ENCODE peak calls at places on chromosomes 13 and 19, in four cellular contexts. A, V, X and W are unnamed samples.

GRCh38 chr13:95643814-95644598 is 500 bp downstream of the DZIP1 start:
- DNase-seq in V (no peak), X (no peak), A (peak; percentile 36), W (no peak)

GRCh38 chr19:12133069-12133468 is 7.1 kb downstream of the ZNF20 start:
- DNase-seq in X (no peak), V (no peak), A (no peak), W (no peak)

GRCh38 chr19:1084024-1084868 is 10.9 kb downstream of the POLR2E start:
- DNase-seq in A (no peak), X (no peak), V (no peak), W (no peak)

GRCh38 chr19:29836409-29836825 is 24.6 kb downstream of the CCNE1 start:
- DNase-seq in V (no peak), X (no peak), A (no peak), W (no peak)

GRCh38 chr19:12767150-12767549 is 8.2 kb downstream of the HOOK2 start:
- DNase-seq in V (no peak), A (no peak), X (no peak), W (no peak)

GRCh38 chr13:46659413-46660065 is 106.6 kb downstream of the LRCH1 start:
- DNase-seq in A (no peak), V (no peak), X (no peak), W (no peak)

GRCh38 chr19:17873661-17874422 is 2.1 kb downstream of the SLC5A5 start:
- DNase-seq in V (no peak), A (no peak), X (no peak), W (no peak)

GRCh38 chr13:40371531-40372125 is 294.8 kb downstream of the FOXO1 start:
- DNase-seq in A (no peak), X (no peak), V (no peak), W (no peak)

GRCh38 chr19:34925278-34925855 is 1.3 kb upstream of the ZNF30 start:
- DNase-seq in V (no peak), X (no peak), A (no peak), W (no peak)

GRCh38 chr13:110448230-110448629 is 113.3 kb downstream of the RAB20 start:
- DNase-seq in X (no peak), A (peak; percentile 81), V (no peak), W (no peak)

GRCh38 chr19:53896682-53897081 is 12.4 kb upstream of the CACNG7 start:
- DNase-seq in V (no peak), A (no peak), X (no peak), W (no peak)

GRCh38 chr19:50461066-50461875 is 15.0 kb upstream of the EMC10 start:
- DNase-seq in V (peak; percentile 45), A (peak; percentile 56), X (no peak), W (peak; percentile 30)

GRCh38 chr13:23808803-23809202 is 80.4 kb downstream of the MIPEP start:
- DNase-seq in A (no peak), X (no peak), V (no peak), W (no peak)

GRCh38 chr13:32309812-32310706 is 5.1 kb downstream of the ZAR1L start:
- DNase-seq in X (peak; percentile 34), A (peak; percentile 67), V (no peak), W (peak; percentile 39)

GRCh38 chr19:8126511-8126910 is 22.9 kb downstream of the FBN3 start:
- DNase-seq in A (no peak), X (no peak), V (no peak), W (no peak)

GRCh38 chr13:109369357-109370052 is 416.9 kb downstream of the IRS2 start:
- DNase-seq in A (no peak), X (no peak), V (no peak), W (no peak)

GRCh38 chr13:109695402-109696190 is 90.8 kb downstream of the IRS2 start:
- DNase-seq in V (no peak), X (no peak), A (no peak), W (no peak)

GRCh38 chr19:48249502-48250014 is 6.2 kb downstream of the CARD8 start:
- DNase-seq in X (peak; percentile 72), A (no peak), V (no peak), W (no peak)

GRCh38 chr19:35347171-35347929 is at the start of gene FFAR1:
- DNase-seq in V (no peak), X (no peak), A (no peak), W (no peak)

GRCh38 chr13:44437356-44438233 is 64.0 kb downstream of the SERP2 start:
- DNase-seq in X (no peak), V (no peak), A (peak; percentile 44), W (no peak)

GRCh38 chr13:85095887-85096286 is 703.3 kb downstream of the SLITRK6 start:
- DNase-seq in V (no peak), X (no peak), A (no peak), W (no peak)

GRCh38 chr19:38304866-38305429 is 897 bp downstream of the C19orf33 start:
- DNase-seq in V (no peak), A (no peak), X (peak; percentile 88), W (no peak)

GRCh38 chr13:83449666-83450395 is 432.4 kb downstream of the SLITRK1 start:
- DNase-seq in A (peak; percentile 58), V (no peak), X (no peak), W (peak; percentile 8)

GRCh38 chr19:34416021-34416545 is 11.9 kb downstream of the PDCD2L start:
- DNase-seq in V (peak; percentile 9), A (no peak), X (no peak), W (no peak)

GRCh38 chr13:66076417-66076816 is 1153.7 kb downstream of the PCDH9 start:
- DNase-seq in A (peak; percentile 1), V (no peak), X (no peak), W (no peak)

GRCh38 chr13:110726726-110727125 is 13.2 kb downstream of the ING1 start:
- DNase-seq in V (no peak), X (no peak), A (no peak), W (no peak)

GRCh38 chr19:12230751-12231733 is 63.6 kb downstream of the ZNF44 start:
- DNase-seq in V (no peak), A (no peak), X (no peak), W (no peak)

GRCh38 chr13:26950546-26950945 is 190.0 kb upstream of the GPR12 start:
- DNase-seq in A (no peak), X (no peak), V (no peak), W (no peak)

GRCh38 chr19:53947624-53948023 is 15.1 kb upstream of the CACNG8 start:
- DNase-seq in V (no peak), X (no peak), A (no peak), W (no peak)

GRCh38 chr19:33388231-33388816 is 14.8 kb downstream of the CEBPG start:
- DNase-seq in V (no peak), X (no peak), A (peak; percentile 46), W (no peak)

GRCh38 chr19:52398091-52398461 is 427 bp downstream of the ZNF528 start:
- DNase-seq in V (no peak), X (no peak), A (peak; percentile 6), W (no peak)

GRCh38 chr19:55580628-55581144 is at the start of gene ZNF579:
- DNase-seq in X (peak; percentile 85), V (peak; percentile 70), A (peak; percentile 89), W (peak; percentile 76)

GRCh38 chr19:31519216-31519615 is 170.0 kb upstream of the TSHZ3 start:
- DNase-seq in V (no peak), X (no peak), A (no peak), W (no peak)

GRCh38 chr13:112714772-112715569 is 25.1 kb downstream of the ATP11A start:
- DNase-seq in X (peak; percentile 34), A (no peak), V (no peak), W (no peak)

GRCh38 chr19:16325161-16325527 is 518 bp downstream of the KLF2 start:
- DNase-seq in V (no peak), A (peak; percentile 31), X (peak; percentile 53), W (no peak)

GRCh38 chr13:52348081-52348480 is 57.9 kb downstream of the THSD1 start:
- DNase-seq in A (peak; percentile 94), X (no peak), V (peak; percentile 67), W (peak; percentile 71)

GRCh38 chr19:17020823-17021222 is 5.8 kb downstream of the CPAMD8 start:
- DNase-seq in A (no peak), X (no peak), V (no peak), W (no peak)

GRCh38 chr19:17605761-17606745 is 50.6 kb downstream of the COLGALT1 start:
- DNase-seq in A (peak; percentile 47), V (peak; percentile 46), X (peak; percentile 89), W (peak; percentile 5)

DNA sequence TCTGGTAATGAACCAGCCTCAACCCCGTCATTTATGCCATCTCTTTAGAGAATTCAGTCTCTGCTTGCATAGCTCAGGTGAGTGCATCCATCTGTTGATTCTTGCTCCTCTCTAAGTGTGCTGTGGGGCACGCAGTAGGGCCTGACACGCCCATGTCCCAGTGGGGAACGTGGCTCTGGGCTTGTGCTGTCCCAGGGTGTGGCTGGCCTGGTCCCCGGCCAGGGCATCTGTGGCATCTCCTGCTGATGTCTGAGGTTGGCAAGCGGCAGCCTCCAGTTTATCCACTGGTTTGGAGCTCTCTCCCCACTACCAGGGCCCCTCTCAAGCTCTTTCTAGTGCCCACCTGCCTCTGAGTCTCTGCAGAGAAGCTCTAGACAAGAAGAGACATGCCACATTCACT is 146.6 kb upstream of the GJB6 start:
- DNase-seq in X (no peak), V (no peak), A (no peak), W (no peak)
- TF ChIP-seq CTCF in X (no peak), V (no peak), A (no peak), W (no peak)

GRCh38 chr13:69306766-69307165 is 800.9 kb upstream of the ATXN8OS start:
- DNase-seq in V (no peak), X (no peak), A (no peak), W (no peak)
- TF ChIP-seq CTCF in V (no peak), X (no peak), A (no peak), W (no peak)

GRCh38 chr19:3699071-3699740 is 1.1 kb downstream of the PIP5K1C start:
- DNase-seq in A (peak; percentile 76), X (peak; percentile 60), V (no peak), W (peak; percentile 54)
- TF ChIP-seq CTCF in A (no peak), X (no peak), V (no peak), W (no peak)

DNA sequence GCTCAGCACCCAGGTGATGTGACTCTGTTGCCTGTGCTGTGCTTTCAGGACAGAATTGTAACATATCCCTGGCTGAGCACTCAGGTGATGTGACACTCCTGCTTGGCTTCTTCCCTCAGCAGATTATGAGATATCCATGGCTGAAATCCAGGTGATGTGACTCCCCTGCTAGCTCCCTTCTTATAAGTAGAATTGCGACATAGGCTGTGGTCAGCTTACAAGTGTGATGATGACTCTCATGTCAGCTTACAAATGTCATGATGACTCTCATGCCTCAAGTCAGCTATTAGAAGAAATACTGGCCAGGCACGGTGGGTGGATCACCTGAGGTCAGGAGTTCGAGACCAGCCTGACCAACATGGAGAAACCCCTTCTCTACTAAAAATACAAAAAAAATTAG is 14.2 kb upstream of the ZNF429 start:
- DNase-seq in X (no peak), V (no peak), A (no peak), W (no peak)
- TF ChIP-seq CTCF in X (no peak), V (no peak), A (no peak), W (no peak)

GRCh38 chr19:39380521-39381502 is 10.1 kb downstream of the PAF1 start:
- DNase-seq in V (no peak), X (no peak), A (no peak), W (no peak)
- TF ChIP-seq CTCF in V (no peak), X (no peak), A (no peak), W (no peak)